ENCODE peak calls at places on chromosomes 3 and 15, in ten cellular contexts. H is HCT116; E is CD8-positive, alpha-beta memory T cell; J is CD8-positive, alpha-beta T cell; G is right atrium auricular region; S is mucosa of descending colon; U is breast epithelium; L is SK-N-MC; Y is spleen; Z is sigmoid colon. W is an unnamed sample. For H3K9me3, the result is how much of the 10 kb centered on the place peaks cover.

GRCh38 chr15:70466895-70467529 is 296.3 kb downstream of the UACA start:
- DNase-seq in S (peak), E (no peak), L (no peak), Z (peak), Y (peak), G (no peak), J (peak), H (peak), U (no peak), W (no peak)

GRCh38 chr15:66745530-66746230 is 43.6 kb downstream of the SMAD6 start:
- DNase-seq in E (no peak), U (no peak), H (no peak), G (no peak), Z (peak), L (no peak), Y (no peak), S (no peak), J (no peak), W (no peak)

GRCh38 chr3:146110156-146110555 is 50.8 kb downstream of the PLOD2 start:
- DNase-seq in E (no peak), J (no peak), U (no peak), Z (no peak), S (no peak), H (no peak), G (no peak), L (no peak), Y (no peak), W (no peak)

GRCh38 chr15:43280996-43281395 is 14.3 kb upstream of the TGM5 start:
- DNase-seq in L (no peak), E (no peak), U (no peak), Y (no peak), G (no peak), H (no peak), J (no peak), Z (no peak), S (no peak), W (no peak)

GRCh38 chr3:185175370-185175987 is 22.6 kb upstream of the C3orf70 start:
- DNase-seq in U (no peak), H (no peak), J (no peak), Y (no peak), L (no peak), G (peak), Z (peak), S (peak), E (no peak), W (no peak)

GRCh38 chr3:167750273-167750971 is 14.9 kb downstream of the SERPINI1 start:
- DNase-seq in Z (no peak), E (no peak), U (no peak), Y (no peak), L (no peak), J (no peak), G (no peak), S (no peak), H (no peak), W (no peak)

GRCh38 chr15:25830844-25831443 is 32.2 kb downstream of the ATP10A start:
- DNase-seq in L (no peak), G (peak), Y (no peak), E (no peak), H (no peak), U (peak), J (no peak), S (no peak), Z (peak), W (no peak)

GRCh38 chr3:79086514-79086913 is 681.3 kb downstream of the ROBO1 start:
- DNase-seq in E (no peak), H (peak), S (no peak), Z (peak), U (no peak), G (no peak), J (no peak), Y (no peak), L (peak), W (no peak)

GRCh38 chr15:79372428-79372827 is 59.7 kb upstream of the MINAR1 start:
- DNase-seq in S (no peak), Z (no peak), G (no peak), L (no peak), E (no peak), Y (no peak), U (no peak), H (no peak), J (no peak), W (no peak)

GRCh38 chr3:188948658-188949400 is 222.9 kb upstream of the TPRG1 start:
- DNase-seq in U (peak), E (no peak), Y (no peak), S (no peak), L (no peak), G (no peak), Z (peak), H (peak), J (no peak), W (no peak)

GRCh38 chr15:79310612-79310984 is 314 bp upstream of the TMED3 start:
- DNase-seq in H (no peak), J (no peak), Y (no peak), G (no peak), U (no peak), E (no peak), S (no peak), L (no peak), Z (no peak), W (no peak)

GRCh38 chr3:48715179-48715800 is 1.7 kb downstream of the IP6K2 start:
- DNase-seq in G (no peak), E (no peak), Y (no peak), L (no peak), H (no peak), S (no peak), J (no peak), Z (no peak), U (peak), W (no peak)

GRCh38 chr3:54575561-54575960 is 352.3 kb downstream of the LRTM1 start:
- DNase-seq in Z (no peak), S (no peak), E (no peak), H (no peak), Y (no peak), J (no peak), L (no peak), U (no peak), G (no peak), W (no peak)

GRCh38 chr15:66923438-66923881 is 141.9 kb upstream of the SMAD3 start:
- DNase-seq in L (no peak), Y (no peak), H (peak), S (peak), Z (peak), U (no peak), G (no peak), J (peak), E (no peak), W (no peak)

GRCh38 chr15:73840771-73841170 is 32.6 kb upstream of the TBC1D21 start:
- DNase-seq in Y (no peak), S (no peak), E (no peak), G (no peak), H (no peak), Z (no peak), U (no peak), J (no peak), L (no peak), W (no peak)

GRCh38 chr3:141619450-141619849 is 118.6 kb upstream of the RNF7 start:
- DNase-seq in H (no peak), L (no peak), Y (no peak), U (no peak), J (no peak), G (no peak), E (no peak), Z (no peak), S (no peak), W (no peak)

GRCh38 chr3:33115024-33115768 is 1.4 kb downstream of the CRTAP start:
- DNase-seq in J (no peak), Z (peak), E (no peak), G (peak), U (peak), Y (peak), H (peak), L (no peak), S (peak), W (no peak)

GRCh38 chr3:10470666-10471336 is 34.6 kb downstream of the ATP2B2 start:
- DNase-seq in S (no peak), U (no peak), E (no peak), Z (no peak), G (no peak), H (no peak), J (no peak), L (no peak), Y (peak), W (no peak)

GRCh38 chr3:77078279-77078678 is 38.4 kb downstream of the ROBO2 start:
- DNase-seq in L (no peak), Z (no peak), G (no peak), H (no peak), U (no peak), E (no peak), Y (no peak), J (no peak), S (no peak), W (no peak)

GRCh38 chr3:135516143-135516542 is 449.4 kb upstream of the PPP2R3A start:
- DNase-seq in S (no peak), G (no peak), Y (no peak), L (no peak), E (no peak), Z (no peak), U (no peak), J (no peak), H (peak), W (no peak)

GRCh38 chr3:136659253-136659652 is 92.9 kb downstream of the STAG1 start:
- DNase-seq in J (no peak), Y (no peak), H (no peak), U (no peak), L (peak), E (no peak), G (no peak), Z (no peak), S (no peak), W (no peak)

GRCh38 chr3:179898024-179898423 is 138.7 kb downstream of the PEX5L start:
- DNase-seq in J (no peak), U (no peak), G (no peak), H (peak), E (no peak), L (peak), Y (no peak), Z (no peak), S (no peak), W (no peak)

GRCh38 chr3:99659032-99659431 is 20.6 kb downstream of the COL8A1 start:
- DNase-seq in H (no peak), L (no peak), J (no peak), G (peak), U (no peak), Z (peak), Y (no peak), E (no peak), S (no peak), W (no peak)

GRCh38 chr15:62828364-62828763 is 214.2 kb upstream of the TPM1 start:
- DNase-seq in L (no peak), E (no peak), U (no peak), H (no peak), Z (no peak), J (no peak), G (no peak), Y (no peak), S (no peak), W (no peak)

GRCh38 chr3:11479230-11479620 is 164.5 kb downstream of the VGLL4 start:
- DNase-seq in J (no peak), L (no peak), H (no peak), S (no peak), E (no peak), U (no peak), G (no peak), Z (no peak), Y (no peak), W (no peak)

GRCh38 chr3:37542772-37543449 is 318.8 kb upstream of the CTDSPL start:
- DNase-seq in U (no peak), G (no peak), L (no peak), Z (no peak), Y (no peak), H (no peak), J (no peak), E (no peak), S (no peak), W (no peak)

GRCh38 chr15:62085740-62086139 is 19.0 kb downstream of the C2CD4A start:
- DNase-seq in E (no peak), J (no peak), U (no peak), L (no peak), S (no peak), Z (no peak), Y (no peak), H (no peak), G (no peak), W (no peak)

GRCh38 chr3:45280227-45280626 is 54.1 kb upstream of the TMEM158 start:
- DNase-seq in U (no peak), J (no peak), H (no peak), G (no peak), S (no peak), E (no peak), L (no peak), Z (no peak), Y (no peak), W (no peak)

GRCh38 chr3:39106281-39107055 is 959 bp downstream of the GORASP1 start:
- DNase-seq in Y (no peak), E (no peak), S (no peak), G (peak), Z (no peak), L (no peak), H (no peak), J (no peak), U (no peak), W (no peak)

GRCh38 chr15:47461560-47462175 is 255.6 kb upstream of the SEMA6D start:
- DNase-seq in E (no peak), U (no peak), H (no peak), L (no peak), G (no peak), Y (no peak), Z (no peak), S (no peak), J (no peak), W (no peak)

GRCh38 chr15:66142341-66142740 is 111.2 kb downstream of the MEGF11 start:
- DNase-seq in U (no peak), H (no peak), G (no peak), J (no peak), L (no peak), S (no peak), Y (no peak), E (no peak), Z (no peak), W (no peak)

GRCh38 chr3:194985031-194985578 is 285.9 kb downstream of the XXYLT1 start:
- DNase-seq in S (peak), G (peak), J (no peak), H (peak), U (peak), L (no peak), Z (peak), E (no peak), Y (peak), W (no peak)

GRCh38 chr3:49278548-49278947 is 1.5 kb upstream of the C3orf62 start:
- DNase-seq in U (no peak), L (no peak), Y (no peak), E (no peak), Z (no peak), J (no peak), S (no peak), H (no peak), G (no peak), W (no peak)

GRCh38 chr15:73786518-73786917 is 33.4 kb upstream of the INSYN1 start:
- DNase-seq in L (no peak), E (no peak), Z (no peak), H (no peak), J (no peak), G (no peak), S (no peak), U (no peak), Y (no peak), W (no peak)

GRCh38 chr15:78365931-78366330 is 25.8 kb downstream of the CRABP1 start:
- DNase-seq in S (peak), L (no peak), E (no peak), J (no peak), Y (no peak), U (no peak), Z (no peak), H (no peak), G (no peak), W (no peak)

GRCh38 chr15:92903956-92904831 is 4.1 kb downstream of the CHD2 start:
- DNase-seq in J (peak), E (peak), H (peak), G (peak), Z (peak), L (peak), S (peak), Y (peak), U (peak), W (peak)

GRCh38 chr3:15041950-15042349 is 23.2 kb downstream of the MRPS25 start:
- DNase-seq in U (no peak), E (no peak), H (no peak), Z (no peak), Y (no peak), G (no peak), S (no peak), J (no peak), L (no peak), W (no peak)

GRCh38 chr3:67854663-67855062 is 200.3 kb upstream of the SUCLG2 start:
- DNase-seq in H (no peak), Y (no peak), E (no peak), S (no peak), U (no peak), G (no peak), Z (no peak), J (no peak), L (no peak), W (no peak)

GRCh38 chr3:100682056-100682853 is 27.0 kb upstream of the TFG start:
- DNase-seq in L (no peak), G (no peak), S (no peak), U (no peak), H (no peak), E (no peak), Y (peak), J (peak), Z (no peak), W (no peak)

DNA sequence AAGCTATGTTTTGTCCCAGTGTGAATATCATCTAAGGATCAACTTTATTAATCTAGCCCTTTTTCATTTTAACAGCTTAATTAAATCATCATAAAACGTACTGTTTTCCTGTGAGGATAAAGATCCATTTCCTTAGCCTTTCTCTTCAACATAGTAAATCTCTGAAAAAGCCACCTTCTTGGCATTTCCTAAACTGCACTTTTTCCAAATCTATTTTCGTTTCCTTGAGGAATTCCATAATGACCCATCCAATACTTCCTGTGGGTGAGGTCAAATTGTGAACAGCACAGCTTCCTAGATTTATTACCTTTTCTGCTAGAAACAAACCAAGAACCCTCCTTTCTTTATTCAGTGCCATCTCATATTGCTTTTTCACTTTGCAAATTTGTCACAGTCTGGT is 129.4 kb upstream of the CNTN4 start:
- DNase-seq in L (no peak), H (no peak), J (no peak), S (no peak), U (no peak), E (no peak), G (no peak), Z (no peak), Y (no peak), W (no peak)
- H3K9me3 ChIP-seq in L (under half), H (under half), J (under half), S (under half), U (under half), E (under half), G (under half), Z (under half), Y (under half), W (under half)

GRCh38 chr15:56234804-56235203 is 8.9 kb downstream of the RFX7 start:
- DNase-seq in L (no peak), H (no peak), E (no peak), J (no peak), S (no peak), Z (no peak), U (no peak), G (no peak), Y (no peak), W (no peak)
- H3K9me3 ChIP-seq in L (under half), H (under half), E (under half), J (under half), S (under half), Z (under half), U (under half), G (under half), Y (under half), W (under half)

GRCh38 chr3:97613139-97613538 is 151.4 kb upstream of the ARL6 start:
- DNase-seq in E (no peak), S (no peak), J (no peak), U (no peak), L (no peak), Y (no peak), Z (no peak), H (no peak), G (no peak), W (no peak)
- H3K9me3 ChIP-seq in E (under half), S (under half), J (under half), U (under half), L (under half), Y (under half), Z (under half), H (under half), G (under half), W (under half)

DNA sequence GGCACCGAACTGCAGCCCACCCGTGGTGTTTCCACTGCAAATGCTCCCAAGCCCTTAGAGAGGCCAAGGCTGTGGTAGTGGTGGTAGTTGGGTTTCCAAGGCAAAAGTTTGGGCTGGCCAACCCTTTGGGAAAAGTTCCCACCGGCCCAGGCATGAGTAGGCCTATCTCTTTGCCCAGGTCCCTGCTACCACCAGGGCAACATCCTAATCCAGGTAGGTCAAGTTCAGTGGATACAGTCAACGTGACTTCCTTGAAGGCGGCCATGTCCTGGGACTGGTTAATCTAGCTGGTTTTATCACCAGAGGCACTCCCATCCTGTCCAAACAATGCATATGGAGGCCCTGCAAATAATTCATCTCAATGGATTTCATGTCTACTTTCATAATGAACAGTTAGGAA is 1.6 kb upstream of the ONECUT1 start:
- DNase-seq in U (no peak), Y (no peak), H (no peak), G (no peak), S (no peak), E (no peak), J (no peak), L (no peak), Z (no peak), W (no peak)
- H3K9me3 ChIP-seq in U (under half), Y (under half), H (under half), G (under half), S (under half), E (under half), J (under half), L (under half), Z (under half), W (under half)

GRCh38 chr3:6315906-6316305 is 545.0 kb upstream of the GRM7 start:
- DNase-seq in E (no peak), L (no peak), S (no peak), J (no peak), Z (no peak), G (no peak), Y (no peak), H (no peak), U (no peak), W (no peak)
- H3K9me3 ChIP-seq in E (under half), L (under half), S (under half), J (under half), Z (under half), G (under half), Y (under half), H (under half), U (under half), W (under half)

GRCh38 chr15:101517504-101517903 is 28.0 kb upstream of the PCSK6 start:
- DNase-seq in S (no peak), U (no peak), J (no peak), E (no peak), Y (no peak), Z (no peak), L (no peak), G (no peak), H (no peak), W (no peak)
- H3K9me3 ChIP-seq in S (under half), U (under half), J (under half), E (under half), Y (under half), Z (under half), L (under half), G (under half), H (under half), W (under half)

DNA sequence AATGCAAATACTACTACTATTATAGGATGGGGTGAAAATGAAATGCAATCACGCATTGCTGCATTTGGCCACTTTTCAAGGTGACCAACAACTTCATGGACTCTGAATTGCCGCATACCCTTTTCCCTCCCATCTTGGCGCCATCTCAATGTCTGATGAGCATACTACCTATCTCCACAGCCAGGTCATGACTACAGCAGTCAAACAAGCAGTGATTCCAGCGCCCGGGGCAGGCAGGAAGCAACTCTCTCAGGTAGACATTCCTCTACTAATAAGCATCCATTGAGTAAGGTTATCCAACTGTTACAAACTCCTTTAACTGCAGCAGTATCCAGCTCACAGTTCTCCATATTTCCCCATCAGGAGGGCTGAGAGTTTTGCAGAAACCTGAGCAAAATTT is 155.4 kb downstream of the ADAMTS17 start:
- DNase-seq in S (no peak), E (no peak), Z (peak), G (no peak), Y (peak), L (no peak), H (no peak), U (no peak), J (no peak), W (no peak)
- H3K9me3 ChIP-seq in S (under half), E (under half), Z (under half), G (under half), Y (under half), L (under half), H (under half), U (under half), J (under half), W (under half)

GRCh38 chr15:22259881-22260421 is 179.6 kb downstream of the OR4M2 start:
- DNase-seq in E (no peak), S (no peak), Y (no peak), L (no peak), U (no peak), Z (no peak), J (no peak), G (no peak), H (no peak), W (no peak)
- H3K9me3 ChIP-seq in E (under half), S (half or more), Y (under half), L (under half), U (under half), Z (under half), J (under half), G (under half), H (under half), W (under half)

GRCh38 chr15:86872782-86873181 is 793.1 kb downstream of the AGBL1 start:
- DNase-seq in Z (no peak), G (no peak), J (no peak), E (no peak), Y (no peak), L (no peak), U (no peak), H (no peak), S (no peak), W (no peak)

GRCh38 chr15:86876387-86876786 is 796.7 kb downstream of the AGBL1 start:
- DNase-seq in J (no peak), H (no peak), L (no peak), Z (no peak), E (no peak), G (no peak), Y (no peak), U (no peak), S (no peak), W (no peak)

GRCh38 chr15:86879250-86880229 is 799.9 kb downstream of the AGBL1 start:
- DNase-seq in U (no peak), H (no peak), Z (no peak), S (no peak), Y (no peak), L (no peak), E (no peak), J (no peak), G (no peak), W (no peak)

GRCh38 chr15:86877171-86877631 is 797.5 kb downstream of the AGBL1 start:
- DNase-seq in S (no peak), Z (no peak), E (no peak), L (no peak), U (no peak), G (no peak), Y (no peak), J (no peak), H (no peak), W (no peak)
- H3K9me3 ChIP-seq in S (under half), Z (under half), E (under half), L (under half), U (under half), G (under half), Y (under half), J (under half), H (under half), W (under half)

W was measured in T-helper 17 cell.